ENCODE peak calls at places on chromosome 22, in seven cellular contexts. L is PC-9, O is A549, M is HCT116, Q is transverse colon, B is left ventricle myocardium inferior, C is hepatocyte. Y is an unnamed sample.

GRCh38 chr22:22767876-22768602 is 119.6 kb upstream of the IGLL5 start:
- DNase-seq in B (no peak), C (no peak), L (no peak), Q (no peak), O (no peak), M (no peak), Y (peak; percentile 10)

GRCh38 chr22:44094751-44095302 is 70.7 kb downstream of the PARVB start:
- DNase-seq in L (no peak), Q (no peak), B (no peak), M (no peak), O (no peak), C (no peak), Y (no peak)

GRCh38 chr22:42769574-42770447 is 49.1 kb upstream of the A4GALT start:
- DNase-seq in L (no peak), M (no peak), C (peak; percentile 83), O (no peak), Q (peak; percentile 54), B (peak; percentile 66), Y (peak; percentile 41)

GRCh38 chr22:38655532-38656255 is 498 bp downstream of the FAM227A start:
- DNase-seq in O (no peak), B (no peak), Q (no peak), C (peak; percentile 23), M (no peak), L (no peak), Y (no peak)

GRCh38 chr22:46631113-46631512 is 10.9 kb downstream of the GRAMD4 start:
- DNase-seq in O (no peak), B (no peak), C (no peak), Q (no peak), L (no peak), M (no peak), Y (no peak)

GRCh38 chr22:46110215-46110614 is 40.1 kb upstream of the PPARA start:
- DNase-seq in O (no peak), L (no peak), C (no peak), B (no peak), M (no peak), Q (no peak), Y (no peak)

GRCh38 chr22:36088292-36088691 is 59.7 kb upstream of the RBFOX2 start:
- DNase-seq in O (no peak), C (no peak), Q (no peak), B (no peak), L (no peak), M (no peak), Y (no peak)

GRCh38 chr22:18088825-18089568 is 11.2 kb downstream of the PEX26 start:
- DNase-seq in M (no peak), C (no peak), L (no peak), B (no peak), Q (peak; percentile 71), O (no peak), Y (peak; percentile 59)

GRCh38 chr22:46908641-46909107 is 146.2 kb downstream of the TBC1D22A start:
- DNase-seq in O (no peak), Q (no peak), C (no peak), B (no peak), M (no peak), L (no peak), Y (no peak)

GRCh38 chr22:46214616-46215015 is 35.5 kb downstream of the CDPF1 start:
- DNase-seq in C (no peak), M (no peak), B (no peak), L (no peak), Q (no peak), O (no peak), Y (no peak)

GRCh38 chr22:33864723-33865130 is 55.5 kb downstream of the LARGE1 start:
- DNase-seq in B (peak; percentile 56), M (no peak), C (peak; percentile 55), Q (peak; percentile 21), O (no peak), L (no peak), Y (no peak)

GRCh38 chr22:37259540-37260029 is 15.5 kb upstream of the RAC2 start:
- DNase-seq in M (peak; percentile 54), B (no peak), Q (no peak), C (peak; percentile 75), O (peak; percentile 44), L (no peak), Y (no peak)

GRCh38 chr22:36933629-36934028 is 20.2 kb downstream of the CSF2RB start:
- DNase-seq in C (no peak), L (no peak), B (no peak), Q (no peak), M (no peak), O (no peak), Y (no peak)

GRCh38 chr22:21030032-21030431 is 2.3 kb downstream of the SLC7A4 start:
- DNase-seq in L (no peak), B (no peak), M (no peak), Q (no peak), O (no peak), C (no peak), Y (no peak)

GRCh38 chr22:45599836-45600577 is 71.6 kb upstream of the ATXN10 start:
- DNase-seq in O (no peak), M (no peak), C (no peak), B (no peak), Q (peak; percentile 40), L (peak; percentile 27), Y (peak; percentile 61)

GRCh38 chr22:39212721-39213376 is 31.9 kb downstream of the PDGFB start:
- DNase-seq in Q (no peak), O (peak; percentile 41), C (no peak), M (peak; percentile 56), L (peak; percentile 99), B (no peak), Y (no peak)

GRCh38 chr22:47051435-47052175 is 289.2 kb downstream of the TBC1D22A start:
- DNase-seq in L (no peak), Q (no peak), C (no peak), B (no peak), O (no peak), M (no peak), Y (no peak)

GRCh38 chr22:46052331-46052771 is 75.4 kb upstream of the WNT7B start:
- DNase-seq in L (no peak), B (peak; percentile 23), C (no peak), Q (peak; percentile 14), O (no peak), M (no peak), Y (no peak)

GRCh38 chr22:23207786-23208325 is 27.5 kb downstream of the BCR start:
- DNase-seq in B (no peak), M (no peak), L (no peak), C (no peak), O (no peak), Q (no peak), Y (no peak)

GRCh38 chr22:49583341-49583740 is 244.3 kb downstream of the BRD1 start:
- DNase-seq in B (no peak), Q (peak; percentile 2), O (no peak), M (no peak), C (no peak), L (no peak), Y (no peak)

GRCh38 chr22:27554106-27554814 is 247.3 kb downstream of the MN1 start:
- DNase-seq in Q (peak; percentile 51), L (no peak), M (no peak), O (no peak), B (no peak), C (peak; percentile 67), Y (peak; percentile 56)

GRCh38 chr22:27609411-27610029 is 192.0 kb downstream of the MN1 start:
- DNase-seq in C (no peak), M (no peak), Q (no peak), L (no peak), O (no peak), B (no peak), Y (no peak)

GRCh38 chr22:29319072-29319471 is 3.6 kb upstream of the RASL10A start:
- DNase-seq in M (no peak), O (no peak), B (no peak), L (no peak), C (no peak), Q (no peak), Y (no peak)

GRCh38 chr22:36611241-36611976 is 82.4 kb upstream of the EIF3D start:
- DNase-seq in Q (no peak), M (no peak), L (peak; percentile 2), B (peak; percentile 26), O (no peak), C (no peak), Y (no peak)

GRCh38 chr22:31630331-31631329 is 31.4 kb downstream of the PISD start:
- DNase-seq in O (peak; percentile 61), L (peak; percentile 78), M (no peak), Q (peak; percentile 81), C (peak; percentile 93), B (peak; percentile 82), Y (peak; percentile 73)
- TF ChIP-seq CTCF in O (no peak), L (no peak), M (no peak), Q (no peak), C (no peak), B (no peak), Y (no peak)

GRCh38 chr22:25629613-25630012 is 65.1 kb downstream of the GRK3 start:
- DNase-seq in B (no peak), M (no peak), O (no peak), C (no peak), L (no peak), Q (no peak), Y (no peak)
- H3K27ac ChIP-seq in B (no peak overlapping the region), M (no peak overlapping the region), O (no peak overlapping the region), C (no peak overlapping the region), L (no peak overlapping the region), Q (no peak overlapping the region), Y (no peak overlapping the region)

DNA sequence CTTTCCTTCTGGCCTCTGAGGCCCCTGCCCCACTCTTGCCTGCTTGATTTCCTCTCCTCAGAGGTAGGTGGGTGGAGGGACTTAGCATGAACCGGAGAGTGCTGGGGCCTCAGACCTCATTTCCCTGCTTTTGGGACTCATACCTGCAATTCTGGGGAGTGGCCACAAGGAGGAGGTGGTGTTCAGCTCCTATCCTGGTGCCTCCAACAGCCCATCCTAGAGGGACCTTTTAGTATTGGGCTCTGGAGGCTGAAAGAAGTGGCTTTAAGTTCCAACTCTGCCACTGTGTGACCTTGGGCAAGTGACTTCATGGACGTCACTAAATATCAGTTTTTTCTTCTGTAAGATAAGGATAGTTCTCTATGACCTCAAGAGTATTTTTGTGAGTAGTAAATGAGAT is 98.6 kb downstream of the KIAA1671 start:
- DNase-seq in L (no peak), O (no peak), C (no peak), M (peak; percentile 23), B (no peak), Q (no peak), Y (no peak)
- TF ChIP-seq CTCF in L (peak; percentile 64), O (no peak), C (no peak), M (peak; percentile 68), B (no peak), Q (peak; percentile 28), Y (no peak)

DNA sequence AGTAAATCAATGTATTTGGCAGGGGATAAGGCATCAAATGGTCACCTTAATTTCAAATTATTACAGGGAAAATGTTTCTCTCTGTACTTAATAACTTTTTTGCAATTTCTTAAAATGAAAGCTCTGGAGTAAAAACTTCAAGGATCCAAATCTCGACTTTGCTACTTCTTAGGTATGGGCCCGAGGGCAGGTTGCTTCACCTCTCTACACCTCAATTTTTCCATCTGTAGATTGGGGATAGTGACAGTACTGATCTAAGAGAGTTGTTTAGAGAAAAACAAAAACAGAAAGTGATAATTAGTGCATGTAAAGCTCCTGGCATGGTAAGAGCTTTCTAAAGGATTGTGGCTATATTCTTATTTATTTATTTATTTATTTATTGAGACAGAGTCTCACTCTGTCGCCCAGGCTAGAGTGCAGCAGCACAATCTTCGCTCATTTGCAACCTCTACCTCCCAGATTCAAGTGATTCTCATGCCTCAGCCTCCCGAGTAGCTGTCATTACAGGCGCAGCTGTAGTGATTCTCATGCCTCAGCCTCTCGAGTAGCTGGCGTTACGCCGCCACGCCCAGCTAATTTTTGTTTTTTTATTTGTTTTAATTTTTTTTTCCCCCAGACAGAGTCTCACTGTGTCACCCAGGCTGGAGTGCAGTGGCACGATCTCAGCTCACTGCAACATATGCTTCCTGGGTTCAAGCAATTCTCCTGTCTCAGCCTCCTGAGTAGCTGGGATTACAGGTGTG is 2.3 kb upstream of the TFIP11 start:
- DNase-seq in B (no peak), O (no peak), L (no peak), Q (no peak), C (no peak), M (no peak), Y (no peak)
- H3K27ac ChIP-seq in B (no peak overlapping the region), O (no peak overlapping the region), L (no peak overlapping the region), Q (no peak overlapping the region), C (no peak overlapping the region), M (no peak overlapping the region), Y (no peak overlapping the region)